ENCODE peak calls at places on chromosomes 12 and 14, in ten cellular contexts. C is small intestine; Q is CD8-positive, alpha-beta memory T cell; J is glomerular endothelial cell; R is nephron progenitor cell; I is right cardiac atrium; M is GM12865; H is endothelial cell; E is left cardiac atrium; A is GM13976. F is an unnamed sample.

GRCh38 chr14:105477659-105478623 is 3.3 kb downstream of the CRIP2 start:
- DNase-seq in C (no peak), Q (peak), J (no peak), R (peak), I (peak), M (no peak), H (peak), E (peak), A (no peak), F (no peak)

GRCh38 chr12:89695100-89695499 is 13.5 kb downstream of the ATP2B1 start:
- DNase-seq in C (no peak), Q (no peak), J (no peak), R (no peak), I (no peak), M (no peak), H (no peak), E (no peak), A (no peak), F (no peak)

GRCh38 chr12:47504775-47505446 is 200.9 kb downstream of the RPAP3 start:
- DNase-seq in C (no peak), Q (no peak), J (no peak), R (no peak), I (no peak), M (no peak), H (no peak), E (no peak), A (no peak), F (no peak)

GRCh38 chr12:15536446-15536845 is 214.1 kb downstream of the PTPRO start:
- DNase-seq in C (no peak), Q (no peak), J (no peak), R (no peak), I (no peak), M (no peak), H (no peak), E (no peak), A (no peak), F (no peak)

GRCh38 chr14:100474176-100474575 is 113.0 kb downstream of the BEGAIN start:
- DNase-seq in C (no peak), Q (no peak), J (no peak), R (no peak), I (no peak), M (no peak), H (no peak), E (no peak), A (no peak), F (no peak)

GRCh38 chr14:68569970-68570409 is 222.9 kb downstream of the ZFP36L1 start:
- DNase-seq in C (no peak), Q (no peak), J (no peak), R (no peak), I (no peak), M (no peak), H (no peak), E (no peak), A (no peak), F (no peak)

GRCh38 chr12:6788972-6789905 is at the start of gene CD4:
- DNase-seq in C (no peak), Q (no peak), J (no peak), R (no peak), I (peak), M (no peak), H (no peak), E (peak), A (no peak), F (peak)

GRCh38 chr14:51290132-51290531 is 50.1 kb downstream of the TMX1 start:
- DNase-seq in C (no peak), Q (no peak), J (no peak), R (no peak), I (no peak), M (no peak), H (no peak), E (no peak), A (no peak), F (no peak)

GRCh38 chr12:26928661-26929060 is 9.1 kb downstream of the INTS13 start:
- DNase-seq in C (no peak), Q (no peak), J (no peak), R (no peak), I (no peak), M (no peak), H (no peak), E (no peak), A (no peak), F (no peak)

GRCh38 chr12:115377230-115377629 is 693.3 kb upstream of the TBX3 start:
- DNase-seq in C (no peak), Q (no peak), J (no peak), R (no peak), I (no peak), M (no peak), H (no peak), E (no peak), A (no peak), F (no peak)

GRCh38 chr12:129331356-129332085 is 478.2 kb downstream of the GLT1D1 start:
- DNase-seq in C (no peak), Q (no peak), J (no peak), R (no peak), I (peak), M (no peak), H (no peak), E (no peak), A (no peak), F (no peak)

GRCh38 chr12:50200507-50201273 is 33.5 kb upstream of the CERS5 start:
- DNase-seq in C (no peak), Q (no peak), J (no peak), R (no peak), I (no peak), M (no peak), H (no peak), E (no peak), A (no peak), F (no peak)

GRCh38 chr14:43135877-43136411 is 1371.1 kb downstream of the FSCB start:
- DNase-seq in C (no peak), Q (no peak), J (no peak), R (no peak), I (peak), M (no peak), H (no peak), E (no peak), A (no peak), F (peak)

GRCh38 chr12:104569348-104570173 is 112.8 kb downstream of the CHST11 start:
- DNase-seq in C (peak), Q (peak), J (no peak), R (no peak), I (no peak), M (peak), H (no peak), E (no peak), A (peak), F (no peak)

GRCh38 chr12:44317651-44318126 is 481.8 kb downstream of the TMEM117 start:
- DNase-seq in C (peak), Q (no peak), J (no peak), R (peak), I (no peak), M (peak), H (no peak), E (no peak), A (peak), F (no peak)

GRCh38 chr12:50117057-50117622 is 5.1 kb downstream of the COX14 start:
- DNase-seq in C (peak), Q (no peak), J (no peak), R (no peak), I (no peak), M (no peak), H (no peak), E (no peak), A (no peak), F (no peak)

GRCh38 chr12:29565727-29566126 is 68.2 kb upstream of the OVCH1 start:
- DNase-seq in C (no peak), Q (no peak), J (no peak), R (no peak), I (no peak), M (no peak), H (no peak), E (no peak), A (no peak), F (no peak)

GRCh38 chr14:68978550-68978911 is 571 bp downstream of the ACTN1 start:
- DNase-seq in C (peak), Q (no peak), J (no peak), R (peak), I (peak), M (peak), H (peak), E (peak), A (peak), F (peak)

GRCh38 chr12:47903927-47904646 is 707 bp downstream of the VDR start:
- DNase-seq in C (peak), Q (peak), J (no peak), R (no peak), I (peak), M (peak), H (no peak), E (peak), A (peak), F (peak)

GRCh38 chr14:101959277-101959676 is 5.1 kb upstream of the DYNC1H1 start:
- DNase-seq in C (no peak), Q (no peak), J (no peak), R (no peak), I (no peak), M (no peak), H (no peak), E (no peak), A (no peak), F (no peak)

GRCh38 chr12:32536000-32536345 is 136.6 kb downstream of the FGD4 start:
- DNase-seq in C (no peak), Q (no peak), J (no peak), R (no peak), I (no peak), M (no peak), H (no peak), E (no peak), A (no peak), F (no peak)

GRCh38 chr12:90729741-90730140 is 225.2 kb downstream of the CCER1 start:
- DNase-seq in C (no peak), Q (no peak), J (no peak), R (no peak), I (no peak), M (no peak), H (no peak), E (no peak), A (no peak), F (no peak)

GRCh38 chr12:52579468-52580450 is 6.1 kb upstream of the KRT74 start:
- DNase-seq in C (no peak), Q (no peak), J (no peak), R (no peak), I (no peak), M (no peak), H (no peak), E (no peak), A (no peak), F (no peak)

GRCh38 chr12:118404876-118405521 is 28.6 kb downstream of the SUDS3 start:
- DNase-seq in C (peak), Q (peak), J (peak), R (peak), I (peak), M (peak), H (peak), E (peak), A (peak), F (no peak)

GRCh38 chr14:57508756-57509155 is 15.1 kb upstream of the CCDC198 start:
- DNase-seq in C (no peak), Q (no peak), J (no peak), R (no peak), I (no peak), M (no peak), H (no peak), E (no peak), A (no peak), F (no peak)

GRCh38 chr12:3231399-3231876 is 154.3 kb downstream of the TSPAN9 start:
- DNase-seq in C (no peak), Q (no peak), J (no peak), R (peak), I (peak), M (no peak), H (no peak), E (no peak), A (no peak), F (no peak)

GRCh38 chr12:69022674-69023073 is 89.7 kb upstream of the CPM start:
- DNase-seq in C (peak), Q (no peak), J (no peak), R (no peak), I (no peak), M (no peak), H (no peak), E (no peak), A (no peak), F (no peak)

GRCh38 chr12:109871678-109872314 is 8.5 kb downstream of the GLTP start:
- DNase-seq in C (peak), Q (no peak), J (no peak), R (no peak), I (no peak), M (no peak), H (no peak), E (no peak), A (no peak), F (no peak)

GRCh38 chr12:4307593-4308333 is 13.2 kb upstream of the TIGAR start:
- DNase-seq in C (peak), Q (no peak), J (peak), R (peak), I (peak), M (peak), H (peak), E (peak), A (peak), F (no peak)

GRCh38 chr14:59675394-59675793 is 98.8 kb upstream of the CCDC175 start:
- DNase-seq in C (no peak), Q (no peak), J (no peak), R (no peak), I (no peak), M (no peak), H (no peak), E (no peak), A (no peak), F (no peak)

F was measured in Right ventricle myocardium inferior.